ENCODE peak calls at places on chromosomes 11 and 22, in five cellular contexts. X is activated naive CD4-positive, alpha-beta T cell treated with anti-CD3 and anti-CD28 coated beads for 36 hours; B is RWPE1; M is EL; L is NCI-H345. S is an unnamed sample.

GRCh38 chr11:10584071-10584501 is 15.6 kb upstream of the LYVE1 start:
- DNase-seq in L (no peak), X (no peak), M (no peak), B (no peak), S (no peak)

GRCh38 chr22:29145321-29146072 is 60.2 kb upstream of the EMID1 start:
- DNase-seq in X (no peak), B (no peak), L (no peak), M (no peak), S (no peak)

GRCh38 chr11:117868815-117869642 is 7.4 kb downstream of the FXYD6 start:
- DNase-seq in L (peak; percentile 52), B (no peak), X (no peak), M (no peak), S (no peak)

GRCh38 chr11:112719736-112720525 is 241.3 kb upstream of the NCAM1 start:
- DNase-seq in B (no peak), L (no peak), M (no peak), X (no peak), S (no peak)

GRCh38 chr11:84408946-84409411 is 1122.8 kb upstream of the CCDC90B start:
- DNase-seq in M (no peak), B (no peak), L (peak; percentile 7), X (no peak), S (peak; percentile 3)

GRCh38 chr11:47254381-47254780 is 3.4 kb upstream of the NR1H3 start:
- DNase-seq in X (no peak), M (no peak), L (no peak), B (no peak), S (no peak)

GRCh38 chr22:42902875-42903510 is 45.9 kb upstream of the ARFGAP3 start:
- DNase-seq in M (peak; percentile 43), X (peak; percentile 17), B (no peak), L (no peak), S (no peak)

GRCh38 chr22:33561149-33561807 is 359.0 kb downstream of the LARGE1 start:
- DNase-seq in B (no peak), X (no peak), L (no peak), M (no peak), S (no peak)

GRCh38 chr22:41687901-41688364 is 734 bp downstream of the SNU13 start:
- DNase-seq in M (peak; percentile 37), L (no peak), X (peak; percentile 27), B (no peak), S (peak; percentile 35)

GRCh38 chr11:35237860-35238715 is 99.1 kb downstream of the CD44 start:
- DNase-seq in B (peak; percentile 20), X (peak; percentile 79), L (peak; percentile 45), M (peak; percentile 53), S (no peak)

GRCh38 chr22:24952837-24953293 is 349 bp downstream of the KIAA1671 start:
- DNase-seq in X (no peak), B (peak; percentile 73), L (peak; percentile 36), M (peak; percentile 39), S (peak; percentile 86)

GRCh38 chr11:3674189-3674588 is 3.0 kb upstream of the CHRNA10 start:
- DNase-seq in X (no peak), L (no peak), B (peak; percentile 91), M (peak; percentile 64), S (no peak)

GRCh38 chr11:2510626-2511402 is 66.0 kb downstream of the KCNQ1 start:
- DNase-seq in B (no peak), M (no peak), X (no peak), L (no peak), S (peak; percentile 29)

GRCh38 chr22:50271519-50271970 is 1.4 kb upstream of the MAPK11 start:
- DNase-seq in L (peak; percentile 66), X (peak; percentile 53), B (peak; percentile 36), M (peak; percentile 64), S (peak; percentile 87)

GRCh38 chr11:128904872-128905344 is 13.8 kb downstream of the KCNJ5 start:
- DNase-seq in B (peak; percentile 39), L (peak; percentile 76), M (peak; percentile 8), X (no peak), S (peak; percentile 41)

GRCh38 chr22:17855891-17856290 is 81.6 kb upstream of the BID start:
- DNase-seq in M (no peak), L (no peak), X (no peak), B (no peak), S (no peak)